ENCODE peak calls at places on chromosomes 3 and 15, in four cellular contexts. B is NCI-H510A treated with DMSO at 0.1 percent for 48 hours; P is GM18507; T is activated T-cell treated with anti-CD3 and anti-CD28 coated beads, Interleukin-2, amount 50 U/mL, for 1 hour. A is an unnamed sample.

GRCh38 chr15:79371581-79371980 is 60.6 kb upstream of the MINAR1 start:
- DNase-seq in B (no peak), T (no peak), P (no peak), A (no peak)

GRCh38 chr15:50248994-50249586 is 16.4 kb downstream of the HDC start:
- DNase-seq in P (no peak), B (no peak), T (no peak), A (no peak)

GRCh38 chr3:1087066-1087555 is 5.7 kb upstream of the CNTN6 start:
- DNase-seq in P (no peak), T (no peak), B (peak; percentile 12), A (peak; percentile 0)

GRCh38 chr3:195100903-195101591 is 169.9 kb downstream of the XXYLT1 start:
- DNase-seq in P (no peak), B (no peak), T (no peak), A (no peak)

GRCh38 chr3:111519193-111519592 is 22.8 kb upstream of the CD96 start:
- DNase-seq in T (no peak), B (no peak), P (no peak), A (no peak)

GRCh38 chr15:89731275-89731674 is 19.8 kb downstream of the MESP1 start:
- DNase-seq in B (no peak), P (no peak), T (no peak), A (no peak)

GRCh38 chr3:197372076-197372661 is 73.8 kb upstream of the DLG1 start:
- DNase-seq in T (no peak), P (no peak), B (peak; percentile 94), A (peak; percentile 87)

GRCh38 chr15:92952451-92952850 is 52.3 kb downstream of the CHD2 start:
- DNase-seq in B (no peak), P (no peak), T (no peak), A (no peak)

GRCh38 chr15:68231102-68231818 is 1.7 kb upstream of the CLN6 start:
- DNase-seq in B (no peak), P (no peak), T (peak; percentile 5), A (no peak)

GRCh38 chr3:170585008-170585936 is 603 bp downstream of the SLC7A14 start:
- DNase-seq in P (no peak), T (no peak), B (no peak), A (no peak)

GRCh38 chr3:122794779-122795673 is at the start of gene SLC49A4:
- DNase-seq in T (peak; percentile 73), B (no peak), P (peak; percentile 80), A (peak; percentile 83)

GRCh38 chr3:13700362-13700761 is 151.4 kb downstream of the FBLN2 start:
- DNase-seq in P (no peak), T (no peak), B (no peak), A (no peak)

GRCh38 chr3:188061133-188061532 is 92.8 kb upstream of the LPP start:
- DNase-seq in T (peak; percentile 41), P (no peak), B (peak; percentile 34), A (peak; percentile 80)

GRCh38 chr15:62889734-62890505 is 152.6 kb upstream of the TPM1 start:
- DNase-seq in B (no peak), P (no peak), T (no peak), A (no peak)

GRCh38 chr15:75599396-75599795 is 20.3 kb upstream of the PTPN9 start:
- DNase-seq in T (no peak), B (no peak), P (no peak), A (no peak)

GRCh38 chr3:39189648-39190269 is 2.6 kb downstream of the XIRP1 start:
- DNase-seq in P (peak; percentile 55), T (peak; percentile 58), B (peak; percentile 82), A (peak; percentile 50)

GRCh38 chr3:42747581-42747980 is 25.5 kb downstream of the CCDC13 start:
- DNase-seq in P (no peak), B (no peak), T (peak; percentile 39), A (no peak)

GRCh38 chr3:53806182-53807116 is 39.8 kb downstream of the CHDH start:
- DNase-seq in P (peak; percentile 29), T (no peak), B (no peak), A (no peak)

GRCh38 chr15:35966781-35967180 is 420.8 kb upstream of the DPH6 start:
- DNase-seq in B (no peak), P (no peak), T (no peak), A (no peak)

GRCh38 chr3:12458901-12459300 is 25.4 kb upstream of the TSEN2 start:
- DNase-seq in B (no peak), T (no peak), P (no peak), A (no peak)

GRCh38 chr3:196097373-196098154 is 15.7 kb upstream of the TFRC start:
- DNase-seq in T (no peak), P (no peak), B (no peak), A (no peak)

GRCh38 chr3:152444029-152444641 is 175.4 kb downstream of the MBNL1 start:
- DNase-seq in T (no peak), P (no peak), B (peak; percentile 50), A (peak; percentile 22)

GRCh38 chr3:183254816-183255730 is 2.0 kb downstream of the B3GNT5 start:
- DNase-seq in T (no peak), B (peak; percentile 57), P (no peak), A (peak; percentile 22)

GRCh38 chr3:23748398-23749110 is 57.2 kb upstream of the UBE2E1 start:
- DNase-seq in B (no peak), T (no peak), P (no peak), A (no peak)

GRCh38 chr3:141050913-141051632 is at the start of gene SPSB4:
- DNase-seq in T (no peak), P (no peak), B (peak; percentile 44), A (peak; percentile 68)

GRCh38 chr3:111739241-111739952 is 119.7 kb upstream of the PHLDB2 start:
- DNase-seq in T (no peak), B (no peak), P (no peak), A (peak; percentile 66)

GRCh38 chr3:77687545-77687944 is 647.6 kb downstream of the ROBO2 start:
- DNase-seq in P (no peak), T (no peak), B (no peak), A (no peak)

GRCh38 chr3:64344721-64345207 is 119.5 kb upstream of the PRICKLE2 start:
- DNase-seq in T (no peak), B (peak; percentile 1), P (no peak), A (peak; percentile 44)

A was measured in RWPE1.